ENCODE peak calls at places on chromosomes 2 and 18, in ten cellular contexts. K is LoVo; X is NCI-H2081 treated with DMSO at 0.1 percent for 48 hours; M is Calu3; B is T-helper 9 cell; D is lower leg skin; L is AG08395; S is stimulated activated CD4-positive, alpha-beta T cell treated with anti-CD3 and anti-CD28 coated beads, TNF-alpha, amount 100 ng/mL, for 48 hours; T is dermis blood vessel endothelial cell; P is naive thymus-derived CD4-positive, alpha-beta T cell. Y is an unnamed sample.

GRCh38 chr2:174774828-174775227 is 10.6 kb upstream of the CHRNA1 start:
- DNase-seq in M (no peak), X (no peak), T (no peak), B (no peak), D (no peak), K (no peak), L (no peak), S (no peak), P (no peak), Y (no peak)

GRCh38 chr2:231877533-231878456 is 48.4 kb downstream of the NPPC start:
- DNase-seq in X (no peak), K (no peak), L (no peak), M (peak), D (peak), S (no peak), B (no peak), T (no peak), P (no peak), Y (no peak)

GRCh38 chr2:207046642-207047213 is 107.4 kb downstream of the CPO start:
- DNase-seq in B (no peak), X (peak), P (peak), L (peak), S (no peak), D (no peak), T (peak), M (no peak), K (no peak), Y (no peak)

GRCh38 chr2:134416637-134417036 is 162.8 kb downstream of the MGAT5 start:
- DNase-seq in D (no peak), L (no peak), X (no peak), B (no peak), M (no peak), P (no peak), S (no peak), K (peak), T (no peak), Y (no peak)

GRCh38 chr2:33765122-33765521 is 166.0 kb upstream of the FAM98A start:
- DNase-seq in S (no peak), P (no peak), D (no peak), B (no peak), T (peak), X (no peak), K (no peak), L (no peak), M (no peak), Y (no peak)

GRCh38 chr2:158722266-158723105 is 72.6 kb upstream of the DAPL1 start:
- DNase-seq in X (no peak), T (no peak), L (no peak), K (no peak), D (no peak), B (no peak), M (no peak), S (no peak), P (no peak), Y (no peak)

GRCh38 chr2:162916286-162916801 is 77.8 kb upstream of the KCNH7 start:
- DNase-seq in L (no peak), D (no peak), S (no peak), K (no peak), B (no peak), T (no peak), M (no peak), P (no peak), X (no peak), Y (no peak)

GRCh38 chr2:108354171-108354570 is 23.6 kb upstream of the SULT1C4 start:
- DNase-seq in M (no peak), L (no peak), P (no peak), S (no peak), X (no peak), D (no peak), K (no peak), B (no peak), T (no peak), Y (no peak)

GRCh38 chr2:196170202-196170680 is 1.1 kb downstream of the STK17B start:
- DNase-seq in B (no peak), P (no peak), X (no peak), L (no peak), S (no peak), T (peak), D (peak), K (peak), M (peak), Y (peak)

GRCh38 chr2:98454073-98454472 is 9.4 kb downstream of the INPP4A start:
- DNase-seq in K (no peak), S (no peak), B (no peak), P (no peak), X (no peak), L (no peak), D (no peak), T (no peak), M (no peak), Y (no peak)

GRCh38 chr18:48022531-48023330 is 92.3 kb upstream of the SMAD2 start:
- DNase-seq in X (no peak), B (no peak), M (peak), T (peak), P (peak), D (no peak), K (peak), L (peak), S (peak), Y (no peak)

GRCh38 chr18:63141777-63142176 is 177.8 kb downstream of the BCL2 start:
- DNase-seq in S (no peak), M (no peak), X (no peak), P (no peak), K (no peak), D (no peak), T (no peak), B (no peak), L (no peak), Y (no peak)

GRCh38 chr18:47975105-47975504 is 44.6 kb upstream of the SMAD2 start:
- DNase-seq in S (no peak), P (no peak), D (no peak), B (no peak), X (no peak), L (no peak), T (no peak), M (no peak), K (no peak), Y (no peak)

GRCh38 chr2:234463626-234464290 is 33.1 kb downstream of the ARL4C start:
- DNase-seq in S (peak), X (peak), K (peak), D (peak), L (no peak), T (no peak), B (peak), P (peak), M (peak), Y (no peak)

GRCh38 chr2:237090906-237091305 is 5.2 kb downstream of the COPS8 start:
- DNase-seq in L (no peak), D (no peak), B (no peak), M (no peak), K (no peak), T (no peak), P (no peak), X (no peak), S (no peak), Y (no peak)

GRCh38 chr18:68803371-68803770 is 5.5 kb downstream of the CCDC102B start:
- DNase-seq in T (no peak), D (peak), B (no peak), M (no peak), S (no peak), L (peak), X (no peak), K (no peak), P (no peak), Y (peak)

GRCh38 chr18:44826418-44827259 is 146.0 kb downstream of the SETBP1 start:
- DNase-seq in D (peak), K (peak), S (no peak), M (peak), X (no peak), P (no peak), L (peak), B (no peak), T (no peak), Y (peak)

GRCh38 chr2:178865537-178865936 is 58.3 kb upstream of the TTN start:
- DNase-seq in X (peak), D (no peak), L (no peak), T (no peak), K (no peak), B (no peak), S (no peak), M (no peak), P (no peak), Y (no peak)

GRCh38 chr2:153912798-153913396 is 41.2 kb downstream of the GALNT13 start:
- DNase-seq in P (no peak), L (no peak), T (no peak), X (no peak), K (no peak), M (no peak), D (no peak), S (no peak), B (no peak), Y (no peak)

GRCh38 chr18:76660571-76661192 is 161.7 kb upstream of the ZNF236 start:
- DNase-seq in B (no peak), D (no peak), P (no peak), L (no peak), T (no peak), S (no peak), K (no peak), M (no peak), X (no peak), Y (no peak)

GRCh38 chr2:239388236-239389151 is 12.3 kb downstream of the HDAC4 start:
- DNase-seq in T (no peak), D (no peak), S (no peak), K (no peak), M (no peak), L (no peak), P (no peak), B (no peak), X (no peak), Y (peak)

GRCh38 chr2:208466133-208466919 is 59.7 kb downstream of the PTH2R start:
- DNase-seq in X (peak), D (no peak), L (no peak), T (peak), P (no peak), B (no peak), S (peak), M (peak), K (peak), Y (no peak)

GRCh38 chr2:1072258-1072657 is 121.6 kb downstream of the SNTG2 start:
- DNase-seq in T (no peak), B (no peak), X (no peak), S (no peak), M (no peak), P (no peak), K (no peak), L (no peak), D (no peak), Y (no peak)

GRCh38 chr2:147327636-147328035 is 517.2 kb upstream of the ACVR2A start:
- DNase-seq in P (no peak), S (peak), X (no peak), T (no peak), L (peak), D (no peak), M (no peak), B (no peak), K (no peak), Y (no peak)

GRCh38 chr2:85888020-85888744 is 608 bp downstream of the ST3GAL5 start:
- DNase-seq in X (no peak), B (peak), T (peak), D (peak), P (peak), L (no peak), M (no peak), S (peak), K (no peak), Y (peak)

GRCh38 chr18:2656237-2657042 is 914 bp downstream of the SMCHD1 start:
- DNase-seq in X (no peak), S (peak), T (peak), B (peak), P (peak), M (peak), L (peak), D (peak), K (peak), Y (peak)

GRCh38 chr2:149463328-149464002 is 124.1 kb downstream of the MMADHC start:
- DNase-seq in T (no peak), S (no peak), X (no peak), P (no peak), M (no peak), D (no peak), L (no peak), B (no peak), K (no peak), Y (no peak)

GRCh38 chr2:189327879-189328351 is 113.4 kb upstream of the WDR75 start:
- DNase-seq in M (no peak), S (no peak), D (no peak), K (no peak), X (no peak), L (peak), B (no peak), P (no peak), T (peak), Y (no peak)

Y was measured in left cardiac atrium.